ENCODE peak calls at places on chromosomes 3 and 15, in nine cellular contexts. Z is T-helper 17 cell, G is mammary epithelial cell, N is WERI-Rb-1, H is spleen, Y is fibroblast of lung, R is aorta, C is HepG2, D is SK-N-SH. W is an unnamed sample. For H3K9me3, the result is how much of the 10 kb centered on the place peaks cover.

GRCh38 chr3:185900228-185900627 is 37.6 kb downstream of the TRA2B start:
- DNase-seq in Z (no peak), G (peak), N (no peak), H (no peak), Y (peak), R (no peak), C (peak), D (peak), W (no peak)

GRCh38 chr3:131277836-131278497 is 103.6 kb upstream of the NUDT16 start:
- DNase-seq in Z (no peak), G (peak), N (no peak), H (no peak), Y (peak), R (no peak), C (no peak), D (no peak), W (no peak)

GRCh38 chr15:38102972-38103371 is 149.7 kb upstream of the SPRED1 start:
- DNase-seq in Z (no peak), G (no peak), N (no peak), H (no peak), Y (no peak), R (no peak), C (no peak), D (no peak), W (no peak)

GRCh38 chr15:82159922-82160321 is 102.6 kb downstream of the EFL1 start:
- DNase-seq in Z (no peak), G (peak), N (no peak), H (no peak), Y (peak), R (no peak), C (no peak), D (no peak), W (no peak)

GRCh38 chr3:33668618-33669017 is 49.4 kb downstream of the CLASP2 start:
- DNase-seq in Z (no peak), G (no peak), N (no peak), H (no peak), Y (no peak), R (no peak), C (no peak), D (no peak), W (no peak)

GRCh38 chr15:63487076-63487757 is 17.2 kb upstream of the USP3 start:
- DNase-seq in Z (peak), G (peak), N (peak), H (peak), Y (peak), R (peak), C (peak), D (peak), W (peak)

GRCh38 chr15:43903864-43904290 is 77.1 kb downstream of the WDR76 start:
- DNase-seq in Z (peak), G (peak), N (peak), H (no peak), Y (peak), R (no peak), C (peak), D (peak), W (peak)

GRCh38 chr15:67690936-67691335 is 134.4 kb upstream of the SKOR1 start:
- DNase-seq in Z (no peak), G (peak), N (no peak), H (no peak), Y (peak), R (no peak), C (peak), D (no peak), W (no peak)

GRCh38 chr15:36161781-36162212 is 417.6 kb upstream of the CDIN1 start:
- DNase-seq in Z (no peak), G (peak), N (no peak), H (no peak), Y (peak), R (no peak), C (no peak), D (no peak), W (no peak)

GRCh38 chr3:179670311-179670710 is 17.5 kb downstream of the USP13 start:
- DNase-seq in Z (no peak), G (no peak), N (no peak), H (no peak), Y (peak), R (no peak), C (no peak), D (no peak), W (no peak)

GRCh38 chr3:459376-459710 is 262.8 kb downstream of the CHL1 start:
- DNase-seq in Z (no peak), G (no peak), N (no peak), H (no peak), Y (no peak), R (no peak), C (no peak), D (no peak), W (no peak)
- H3K9me3 ChIP-seq in Z (under half), G (under half), N (under half), H (under half), Y (under half), R (under half), C (under half), D (under half), W (under half)

DNA sequence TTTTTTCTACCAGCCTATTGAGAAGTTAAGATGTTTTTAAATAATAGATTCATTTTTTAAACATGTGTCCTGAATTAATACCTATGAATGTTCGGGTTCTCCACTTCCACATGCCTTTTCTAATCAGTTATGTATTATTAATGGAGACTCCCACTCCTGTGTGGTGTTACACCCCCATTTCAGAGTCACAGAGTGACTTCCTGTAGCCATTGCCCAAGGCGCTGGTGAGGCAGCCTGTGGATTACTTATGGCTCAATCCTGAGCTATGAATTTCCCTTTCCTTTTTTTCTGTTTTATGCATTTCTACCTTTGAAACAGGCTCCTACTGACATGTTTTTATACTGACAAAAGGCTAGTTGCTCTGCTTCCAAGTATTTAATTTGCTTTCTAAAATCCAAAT is 162.3 kb downstream of the GABRG3 start:
- DNase-seq in Z (no peak), G (no peak), N (no peak), H (no peak), Y (no peak), R (no peak), C (no peak), D (peak), W (no peak)
- H3K9me3 ChIP-seq in Z (under half), G (under half), N (under half), H (under half), Y (under half), R (under half), C (under half), D (under half), W (under half)

GRCh38 chr15:22263738-22264137 is 183.4 kb downstream of the OR4M2 start:
- DNase-seq in Z (no peak), G (no peak), N (no peak), H (no peak), Y (no peak), R (no peak), C (no peak), D (no peak), W (no peak)

GRCh38 chr15:22265056-22265945 is 185.0 kb downstream of the OR4M2 start:
- DNase-seq in Z (no peak), G (no peak), N (no peak), H (peak), Y (no peak), R (no peak), C (no peak), D (no peak), W (no peak)

GRCh38 chr15:22262613-22263020 is 182.3 kb downstream of the OR4M2 start:
- DNase-seq in Z (no peak), G (no peak), N (no peak), H (peak), Y (no peak), R (peak), C (no peak), D (no peak), W (no peak)

GRCh38 chr15:22265961-22266360 is 185.6 kb downstream of the OR4M2 start:
- DNase-seq in Z (no peak), G (no peak), N (no peak), H (no peak), Y (no peak), R (no peak), C (no peak), D (no peak), W (no peak)

GRCh38 chr15:22267761-22268160 is 187.4 kb downstream of the OR4M2 start:
- DNase-seq in Z (no peak), G (no peak), N (no peak), H (no peak), Y (no peak), R (no peak), C (no peak), D (peak), W (no peak)
- H3K9me3 ChIP-seq in Z (under half), G (under half), N (under half), H (under half), Y (under half), R (under half), C (under half), D (under half), W (under half)

GRCh38 chr3:100440895-100441294 is 39.6 kb downstream of the LNP1 start:
- DNase-seq in Z (no peak), G (no peak), N (no peak), H (no peak), Y (no peak), R (no peak), C (no peak), D (no peak), W (no peak)
- H3K9me3 ChIP-seq in Z (under half), G (under half), N (under half), H (under half), Y (under half), R (under half), C (under half), D (under half), W (under half)

DNA sequence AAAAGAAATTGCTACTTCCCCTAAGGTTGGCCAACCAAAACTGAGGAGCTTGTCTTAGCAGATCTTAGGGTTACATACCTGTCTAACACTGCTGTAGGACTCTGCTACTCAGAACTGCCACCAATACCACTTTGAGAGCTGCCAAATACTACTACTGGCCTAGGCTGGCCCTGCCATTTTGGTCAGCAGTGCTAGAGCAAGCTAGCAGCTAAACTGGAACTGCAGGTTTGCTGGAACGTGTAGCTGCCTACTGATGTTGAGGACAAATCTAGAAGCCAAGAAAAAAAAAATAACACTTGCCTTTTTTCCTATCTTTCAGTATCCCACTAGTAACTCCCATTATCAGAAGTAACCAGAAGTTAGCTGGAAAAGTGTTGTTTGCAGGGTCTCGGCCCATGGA is 387.4 kb downstream of the RBMS3 start:
- DNase-seq in Z (no peak), G (no peak), N (no peak), H (no peak), Y (no peak), R (no peak), C (no peak), D (no peak), W (no peak)
- H3K9me3 ChIP-seq in Z (under half), G (under half), N (under half), H (under half), Y (under half), R (under half), C (under half), D (under half), W (under half)

DNA sequence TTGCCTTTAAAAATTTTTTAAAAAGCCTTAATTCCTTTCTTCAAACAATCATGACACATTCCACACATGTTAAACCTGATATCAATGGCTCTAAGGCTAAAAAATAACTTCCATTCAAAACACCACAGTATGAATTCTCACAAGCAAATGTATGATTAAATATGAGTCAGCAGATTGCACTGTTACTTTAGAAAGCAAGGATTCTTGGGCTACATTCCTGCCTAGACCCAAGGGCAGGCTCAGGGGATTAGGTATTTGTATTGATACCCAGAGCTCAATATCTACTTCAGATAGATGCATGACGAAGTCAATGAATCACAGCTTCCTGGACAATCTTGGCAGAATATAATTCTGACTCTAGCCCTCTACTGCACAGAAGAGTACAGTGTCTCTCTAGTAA is 65.7 kb downstream of the RARB start:
- DNase-seq in Z (no peak), G (peak), N (no peak), H (no peak), Y (no peak), R (no peak), C (no peak), D (no peak), W (no peak)
- H3K9me3 ChIP-seq in Z (under half), G (under half), N (under half), H (half or more), Y (under half), R (under half), C (under half), D (under half), W (under half)

DNA sequence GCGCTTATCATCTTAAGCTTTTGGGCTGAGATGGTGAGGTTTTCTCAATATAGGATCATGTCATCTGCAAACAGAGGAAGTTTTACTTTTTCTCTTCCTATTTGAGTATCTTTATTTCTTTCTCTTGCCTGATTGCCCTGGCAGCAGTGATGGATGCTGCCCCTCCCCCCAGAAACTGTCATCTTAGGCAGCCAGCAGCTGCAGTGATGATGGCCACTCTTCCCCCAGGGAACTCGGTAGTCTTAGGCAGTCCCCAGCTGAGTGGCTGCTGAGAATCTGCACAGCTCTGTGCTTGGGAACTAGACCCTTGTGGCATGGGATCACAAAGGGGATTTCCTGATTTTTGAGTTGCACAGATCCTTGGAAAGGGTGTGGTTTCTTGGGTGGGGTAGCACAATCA is 791.1 kb upstream of the ALCAM start:
- DNase-seq in Z (no peak), G (no peak), N (no peak), H (no peak), Y (no peak), R (no peak), C (no peak), D (no peak), W (peak)
- H3K9me3 ChIP-seq in Z (under half), G (under half), N (under half), H (half or more), Y (under half), R (under half), C (half or more), D (under half), W (under half)